ENCODE peak calls at places on chromosomes 11 and 22, in six cellular contexts. U is lower leg skin, Y is fibroblast of mammary gland, K is fibroblast of lung, W is neural progenitor cell, G is mesothelial cell of epicardium. H is an unnamed sample.
A peak's percentile ranks its signal among the peaks of the same experiment; 100 is the strongest.

GRCh38 chr11:30281476-30282288 is 41.2 kb upstream of the ARL14EP start:
- DNase-seq in G (no peak), W (no peak), Y (no peak), K (no peak), U (peak; percentile 79), H (no peak)

GRCh38 chr11:22778642-22779041 is 51.0 kb downstream of the SVIP start:
- DNase-seq in K (no peak), G (no peak), Y (no peak), W (no peak), U (no peak), H (no peak)

GRCh38 chr11:70111269-70112016 is 33.3 kb downstream of the ANO1 start:
- DNase-seq in W (peak; percentile 31), U (peak; percentile 91), K (peak; percentile 89), G (no peak), Y (no peak), H (no peak)

GRCh38 chr11:11391796-11392195 is 38.7 kb upstream of the CSNK2A3 start:
- DNase-seq in W (no peak), U (no peak), K (peak; percentile 90), G (no peak), Y (peak; percentile 94), H (peak; percentile 81)

GRCh38 chr11:116294630-116295029 is 478.2 kb downstream of the BUD13 start:
- DNase-seq in G (no peak), W (no peak), U (no peak), K (peak; percentile 80), Y (no peak), H (no peak)

GRCh38 chr11:111731839-111732238 is 34.4 kb downstream of the PPP2R1B start:
- DNase-seq in W (no peak), G (no peak), U (no peak), K (no peak), Y (no peak), H (no peak)

GRCh38 chr11:95379460-95379859 is 148.5 kb upstream of the SESN3 start:
- DNase-seq in K (no peak), G (no peak), W (no peak), Y (no peak), U (no peak), H (no peak)

GRCh38 chr11:93861808-93862207 is 11.4 kb upstream of the VSTM5 start:
- DNase-seq in G (no peak), W (no peak), U (no peak), Y (peak; percentile 16), K (no peak), H (no peak)

GRCh38 chr11:31045335-31045734 is 324.2 kb downstream of the DCDC1 start:
- DNase-seq in G (no peak), Y (peak; percentile 7), K (peak; percentile 3), U (no peak), W (peak; percentile 37), H (no peak)

GRCh38 chr11:20021212-20021611 is 139.1 kb downstream of the DBX1 start:
- DNase-seq in K (no peak), G (no peak), U (no peak), W (no peak), Y (no peak), H (no peak)

GRCh38 chr22:35928273-35928798 is 100.3 kb downstream of the RBFOX2 start:
- DNase-seq in K (no peak), Y (no peak), U (no peak), W (no peak), G (no peak), H (no peak)

GRCh38 chr11:2259466-2259830 is 10.9 kb downstream of the ASCL2 start:
- DNase-seq in K (no peak), W (no peak), G (no peak), Y (no peak), U (peak; percentile 81), H (no peak)

GRCh38 chr11:40921256-40921655 is 538.2 kb downstream of the LRRC4C start:
- DNase-seq in U (no peak), Y (no peak), K (peak; percentile 77), W (no peak), G (no peak), H (no peak)

GRCh38 chr11:77503006-77503405 is 29.1 kb upstream of the PAK1 start:
- DNase-seq in W (no peak), Y (peak; percentile 68), K (peak; percentile 45), U (no peak), G (no peak), H (peak; percentile 64)

GRCh38 chr11:65436412-65437032 is 13.9 kb downstream of the NEAT1 start:
- DNase-seq in K (no peak), Y (peak; percentile 42), G (no peak), U (peak; percentile 76), W (no peak), H (peak; percentile 26)

GRCh38 chr11:56905936-56906335 is 82.8 kb upstream of the OR5AK2 start:
- DNase-seq in Y (no peak), G (no peak), K (peak; percentile 22), W (no peak), U (no peak), H (no peak)

GRCh38 chr22:20180640-20181039 is 29.8 kb upstream of the CCDC188 start:
- DNase-seq in G (no peak), K (no peak), W (no peak), Y (no peak), U (no peak), H (no peak)

GRCh38 chr22:48838376-48838775 is 989.3 kb downstream of the BRD1 start:
- DNase-seq in U (no peak), K (no peak), G (no peak), W (no peak), Y (no peak), H (no peak)

GRCh38 chr11:91160661-91161060 is 937.8 kb upstream of the CHORDC1 start:
- DNase-seq in W (no peak), G (no peak), Y (no peak), K (peak; percentile 3), U (no peak), H (no peak)

GRCh38 chr11:87339416-87339815 is 301.7 kb downstream of the TMEM135 start:
- DNase-seq in Y (no peak), U (no peak), W (no peak), K (no peak), G (no peak), H (no peak)

GRCh38 chr11:69891421-69892236 is 72.4 kb upstream of the FGF3 start:
- DNase-seq in U (no peak), Y (no peak), G (no peak), K (no peak), W (no peak), H (no peak)

GRCh38 chr11:103183981-103184592 is 74.9 kb downstream of the DYNC2H1 start:
- DNase-seq in U (no peak), Y (no peak), K (peak; percentile 1), G (no peak), W (no peak), H (no peak)

GRCh38 chr22:49934891-49935557 is 16.6 kb downstream of the CRELD2 start:
- DNase-seq in W (peak; percentile 65), U (peak; percentile 96), Y (peak; percentile 39), G (no peak), K (peak; percentile 43), H (peak; percentile 85)

GRCh38 chr22:29710922-29711593 is 8.7 kb upstream of the CABP7 start:
- DNase-seq in Y (no peak), G (no peak), K (no peak), U (no peak), W (no peak), H (no peak)

GRCh38 chr11:48024635-48025071 is 44.3 kb downstream of the PTPRJ start:
- DNase-seq in G (no peak), Y (no peak), K (no peak), W (no peak), U (no peak), H (no peak)

GRCh38 chr22:31329029-31329428 is 17.1 kb downstream of the PATZ1 start:
- DNase-seq in K (peak; percentile 50), W (no peak), G (no peak), U (no peak), Y (no peak), H (no peak)

GRCh38 chr22:29011868-29012428 is 49.7 kb downstream of the C22orf31 start:
- DNase-seq in U (no peak), K (no peak), W (no peak), Y (no peak), G (no peak), H (no peak)

GRCh38 chr11:105612766-105613165 is 2.9 kb downstream of the GRIA4 start:
- DNase-seq in W (no peak), Y (no peak), K (no peak), G (no peak), U (no peak), H (no peak)

GRCh38 chr11:844693-845644 is 2.3 kb downstream of the TSPAN4 start:
- DNase-seq in K (peak; percentile 78), Y (peak; percentile 94), G (peak; percentile 76), U (peak; percentile 99), W (peak; percentile 83), H (peak; percentile 93)

GRCh38 chr22:41040483-41040882 is 51.9 kb upstream of the EP300 start:
- DNase-seq in K (no peak), G (no peak), W (no peak), U (no peak), Y (no peak), H (no peak)

GRCh38 chr22:38305481-38306448 is 11.5 kb downstream of the CSNK1E start:
- DNase-seq in U (no peak), K (peak; percentile 68), G (no peak), W (peak; percentile 49), Y (peak; percentile 77), H (no peak)
- TF ChIP-seq CTCF in U (no peak), K (no peak), G (no peak), W (no peak), Y (no peak), H (no peak)

GRCh38 chr11:66851698-66852465 is 5.0 kb upstream of the LRFN4 start:
- DNase-seq in Y (no peak), U (no peak), W (peak; percentile 30), G (no peak), K (no peak), H (no peak)
- TF ChIP-seq CTCF in Y (no peak), U (no peak), W (peak; percentile 48), G (no peak), K (no peak), H (no peak)

GRCh38 chr11:120554771-120555432 is 43.4 kb downstream of the GRIK4 start:
- DNase-seq in Y (no peak), K (peak; percentile 39), U (no peak), G (no peak), W (peak; percentile 45), H (peak; percentile 46)

GRCh38 chr11:120551191-120551590 is 39.6 kb downstream of the GRIK4 start:
- DNase-seq in G (no peak), Y (no peak), K (no peak), W (no peak), U (no peak), H (no peak)

GRCh38 chr11:120556841-120557240 is 45.3 kb downstream of the GRIK4 start:
- DNase-seq in U (no peak), G (no peak), W (no peak), Y (no peak), K (no peak), H (no peak)

GRCh38 chr11:120558754-120559431 is 47.3 kb downstream of the GRIK4 start:
- DNase-seq in K (no peak), G (no peak), U (peak; percentile 74), Y (no peak), W (no peak), H (no peak)

GRCh38 chr11:120555433-120555773 is 43.9 kb downstream of the GRIK4 start:
- DNase-seq in W (no peak), U (no peak), G (no peak), K (no peak), Y (no peak), H (no peak)
- TF ChIP-seq CTCF in W (no peak), U (no peak), G (no peak), K (no peak), Y (no peak), H (no peak)

GRCh38 chr11:64285885-64286800 is 495 bp downstream of the GPR137 start:
- DNase-seq in Y (no peak), K (no peak), U (no peak), G (no peak), W (peak; percentile 39), H (no peak)
- TF ChIP-seq CTCF in Y (no peak), K (no peak), U (no peak), G (no peak), W (no peak), H (no peak)